ENCODE peak calls at places on chromosomes 5 and 9, in eight cellular contexts. A is OCI-LY7, M is PC-3, W is PC-9, H is MM.1S, E is GM23248, O is HCT116, V is hepatocyte. Z is an unnamed sample. For H3K9me2, the result is how much of the 10 kb centered on the place peaks cover.

GRCh38 chr5:95884021-95884333 is 61.5 kb upstream of the GLRX start:
- DNase-seq in O (no peak), E (peak), H (no peak), W (no peak), A (no peak), V (no peak), M (peak), Z (no peak)

GRCh38 chr9:135701067-135701967 is 668 bp upstream of the KCNT1 start:
- DNase-seq in H (no peak), A (no peak), O (no peak), E (peak), W (no peak), V (peak), M (no peak), Z (no peak)

GRCh38 chr9:97319380-97319779 is 11.9 kb downstream of the CCDC180 start:
- DNase-seq in M (no peak), H (no peak), E (no peak), O (no peak), W (no peak), V (no peak), A (no peak), Z (no peak)

GRCh38 chr9:36772449-36773370 is 200.0 kb downstream of the MELK start:
- DNase-seq in W (no peak), V (peak), E (peak), H (peak), M (peak), A (no peak), O (no peak), Z (peak)

GRCh38 chr5:161966544-161966943 is 101.0 kb upstream of the GABRG2 start:
- DNase-seq in A (peak), O (no peak), H (peak), E (no peak), W (no peak), V (peak), M (peak), Z (no peak)

GRCh38 chr9:105127863-105128220 is 116.6 kb upstream of the SLC44A1 start:
- DNase-seq in O (no peak), H (peak), E (peak), A (peak), M (peak), W (peak), V (no peak), Z (no peak)

GRCh38 chr5:120463991-120464626 is at the start of gene PRR16:
- DNase-seq in V (peak), H (peak), M (peak), W (no peak), A (no peak), E (peak), O (no peak), Z (no peak)

GRCh38 chr9:12777149-12778010 is 2.6 kb downstream of the LURAP1L start:
- DNase-seq in E (peak), W (no peak), O (no peak), M (peak), H (no peak), V (no peak), A (no peak), Z (no peak)

GRCh38 chr9:27541740-27542139 is 12.1 kb upstream of the MOB3B start:
- DNase-seq in H (no peak), M (no peak), V (no peak), W (no peak), O (no peak), A (no peak), E (no peak), Z (no peak)

GRCh38 chr9:121527371-121527770 is 27.7 kb upstream of the GGTA1 start:
- DNase-seq in H (no peak), E (no peak), W (no peak), V (no peak), A (no peak), M (no peak), O (no peak), Z (no peak)

GRCh38 chr5:163976691-163977090 is 471.3 kb downstream of the MAT2B start:
- DNase-seq in O (no peak), V (no peak), M (no peak), W (no peak), E (peak), A (no peak), H (no peak), Z (peak)

GRCh38 chr9:16458696-16459420 is 411.6 kb downstream of the BNC2 start:
- DNase-seq in H (peak), O (no peak), W (no peak), E (peak), M (peak), A (no peak), V (no peak), Z (no peak)

GRCh38 chr9:6356441-6356840 is 28.3 kb downstream of the TPD52L3 start:
- DNase-seq in V (no peak), W (no peak), M (no peak), H (no peak), A (no peak), E (peak), O (no peak), Z (no peak)

GRCh38 chr5:110968246-110969005 is 103.1 kb upstream of the TSLP start:
- DNase-seq in H (no peak), W (peak), O (no peak), E (no peak), M (peak), V (no peak), A (no peak), Z (no peak)

GRCh38 chr5:20972419-20972925 is 984.5 kb upstream of the CDH18 start:
- DNase-seq in O (no peak), W (peak), E (no peak), M (peak), A (no peak), V (peak), H (peak), Z (peak)

GRCh38 chr9:114538241-114538640 is 33.0 kb upstream of the WHRN start:
- DNase-seq in V (peak), E (no peak), W (peak), M (peak), H (peak), A (peak), O (peak), Z (peak)

GRCh38 chr5:52801329-52801728 is 13.6 kb downstream of the ITGA1 start:
- DNase-seq in A (peak), H (no peak), W (no peak), O (no peak), E (peak), M (peak), V (peak), Z (no peak)

GRCh38 chr5:77920350-77921046 is 144.4 kb upstream of the TBCA start:
- DNase-seq in H (no peak), O (no peak), A (no peak), V (no peak), W (no peak), M (no peak), E (no peak), Z (no peak)

GRCh38 chr9:130062750-130063149 is 9.0 kb downstream of the GPR107 start:
- DNase-seq in H (no peak), A (no peak), E (no peak), M (no peak), W (no peak), V (no peak), O (no peak), Z (no peak)

GRCh38 chr5:100667021-100667671 is 132.0 kb downstream of the FAM174A start:
- DNase-seq in A (no peak), W (peak), V (no peak), H (no peak), M (peak), O (no peak), E (peak), Z (no peak)

GRCh38 chr5:138271281-138271680 is 3.1 kb downstream of the GFRA3 start:
- DNase-seq in H (no peak), V (no peak), A (no peak), M (no peak), W (no peak), E (no peak), O (no peak), Z (no peak)

GRCh38 chr5:81187885-81188284 is 45.2 kb upstream of the CKMT2 start:
- DNase-seq in E (no peak), W (no peak), A (no peak), H (peak), M (no peak), O (no peak), V (no peak), Z (no peak)

GRCh38 chr9:14343948-14344547 is 30.1 kb upstream of the NFIB start:
- DNase-seq in H (no peak), W (no peak), O (no peak), M (no peak), E (no peak), A (no peak), V (no peak), Z (no peak)

GRCh38 chr5:7849531-7850240 is 1.2 kb downstream of the CFAP90 start:
- DNase-seq in W (no peak), M (no peak), E (peak), A (no peak), O (no peak), H (no peak), V (peak), Z (no peak)

GRCh38 chr9:136808075-136808780 is 480 bp downstream of the RABL6 start:
- DNase-seq in M (no peak), V (no peak), W (no peak), E (peak), A (peak), H (peak), O (no peak), Z (peak)

GRCh38 chr9:113468716-113469448 is 5.4 kb downstream of the RGS3 start:
- DNase-seq in W (no peak), M (no peak), V (no peak), E (no peak), H (peak), O (no peak), A (no peak), Z (no peak)

GRCh38 chr5:179416114-179416730 is 71.0 kb upstream of the ADAMTS2 start:
- DNase-seq in H (no peak), A (no peak), O (no peak), V (no peak), M (no peak), W (no peak), E (no peak), Z (no peak)

GRCh38 chr5:179415291-179416060 is 70.2 kb upstream of the ADAMTS2 start:
- DNase-seq in O (no peak), E (no peak), W (no peak), H (no peak), A (no peak), M (no peak), V (no peak), Z (no peak)

GRCh38 chr5:179418972-179419371 is 73.7 kb upstream of the ADAMTS2 start:
- DNase-seq in A (no peak), V (no peak), H (no peak), M (no peak), W (no peak), O (no peak), E (no peak), Z (no peak)

GRCh38 chr5:179416906-179417470 is 71.7 kb upstream of the ADAMTS2 start:
- DNase-seq in O (no peak), A (no peak), H (no peak), V (no peak), W (no peak), M (no peak), E (no peak), Z (no peak)

GRCh38 chr5:179417696-179418095 is 72.4 kb upstream of the ADAMTS2 start:
- DNase-seq in V (no peak), H (no peak), M (no peak), E (no peak), O (no peak), A (no peak), W (no peak), Z (no peak)
- H3K27ac ChIP-seq in V (no peak), H (no peak), M (no peak), E (no peak), O (no peak), A (no peak), W (no peak), Z (no peak)

GRCh38 chr9:82893549-82893948 is 169.4 kb downstream of the RASEF start:
- DNase-seq in A (no peak), W (no peak), O (no peak), V (no peak), M (no peak), H (no peak), E (no peak), Z (no peak)
- H3K9me2 ChIP-seq in A (under half), W (under half), O (under half), V (under half), M (under half), H (under half), E (under half), Z (under half)

GRCh38 chr5:133051117-133051546 is 681 bp upstream of the HSPA4 start:
- DNase-seq in A (no peak), H (no peak), E (peak), M (no peak), W (no peak), O (no peak), V (peak), Z (peak)
- H3K27ac ChIP-seq in A (peak), H (peak), E (peak), M (peak), W (peak), O (peak), V (peak), Z (peak)

DNA sequence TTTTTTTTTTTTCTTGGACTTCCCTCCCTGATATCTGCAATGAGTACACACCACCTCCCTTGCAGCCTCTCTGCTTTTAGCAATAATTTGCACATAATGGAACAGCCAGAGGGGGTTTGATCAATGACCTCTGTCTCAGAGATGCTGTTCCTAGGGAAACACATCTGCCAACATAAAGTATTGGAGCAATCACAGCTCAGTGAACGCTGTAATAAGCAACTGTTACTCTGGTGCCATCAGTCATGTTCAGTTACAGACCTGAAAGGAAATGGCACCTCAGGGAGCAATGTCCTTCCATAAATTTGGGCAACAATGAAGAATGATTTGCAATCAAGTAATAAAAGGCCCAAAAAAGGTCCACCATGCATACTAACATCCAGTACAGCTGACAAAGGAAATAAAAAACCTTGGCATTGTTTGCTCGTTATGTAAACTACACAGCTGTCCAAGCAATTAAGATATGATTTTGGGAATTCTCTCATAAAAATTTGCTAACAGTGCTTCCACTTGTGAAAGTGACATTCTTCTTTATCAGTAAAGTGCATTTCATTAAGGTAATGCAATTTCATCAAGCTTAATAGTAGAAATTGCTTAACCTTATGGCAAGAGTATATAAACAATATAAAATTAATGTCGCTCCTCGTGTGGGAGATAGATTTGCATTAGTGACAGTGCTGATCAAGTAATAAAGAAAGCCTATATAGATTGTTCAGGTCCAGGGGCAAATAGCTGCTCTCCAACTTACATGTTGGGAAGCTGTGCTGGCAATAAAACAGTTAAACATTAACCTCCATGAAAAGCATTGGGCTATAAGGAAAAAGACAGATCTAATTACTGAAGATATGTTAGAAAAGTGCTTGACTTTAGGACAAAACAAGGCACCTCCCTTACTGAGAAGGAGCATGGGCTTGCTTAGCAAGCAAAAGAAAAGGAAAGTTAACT is 167.7 kb downstream of the RASEF start:
- DNase-seq in A (no peak), H (no peak), E (no peak), W (no peak), O (no peak), M (no peak), V (peak), Z (no peak)
- H3K9me2 ChIP-seq in A (under half), H (under half), E (under half), W (under half), O (under half), M (under half), V (under half), Z (under half)

GRCh38 chr5:180491496-180491895 is 2.7 kb upstream of the CNOT6 start:
- DNase-seq in E (no peak), H (no peak), V (no peak), A (no peak), M (no peak), O (no peak), W (no peak), Z (no peak)
- H3K27ac ChIP-seq in E (no peak), H (no peak), V (no peak), A (no peak), M (no peak), O (no peak), W (no peak), Z (no peak)

Z was measured in Karpas-422.